ENCODE peak calls at places on chromosome 10, in six cellular contexts. One of them, this sample, is unnamed.

GRCh38 chr10:44030132-44030531 is 354.8 kb downstream of the CXCL12 start:
- DNase-seq in psoas muscle: no peak
- DNase-seq in AG10803: no peak
- DNase-seq in dorsolateral prefrontal cortex: no peak
- DNase-seq in fibroblast of lung: no peak
- DNase-seq in GM20000: peak; percentile 34
- DNase-seq in this sample: peak; percentile 60

GRCh38 chr10:44164256-44164956 is 220.5 kb downstream of the CXCL12 start:
- DNase-seq in GM20000: no peak
- DNase-seq in dorsolateral prefrontal cortex: no peak
- DNase-seq in fibroblast of lung: no peak
- DNase-seq in psoas muscle: no peak
- DNase-seq in AG10803: no peak
- DNase-seq in this sample: no peak

GRCh38 chr10:93437000-93437945 is 44.9 kb downstream of the MYOF start:
- DNase-seq in psoas muscle: peak; percentile 69
- DNase-seq in GM20000: no peak
- DNase-seq in dorsolateral prefrontal cortex: peak; percentile 58
- DNase-seq in fibroblast of lung: peak; percentile 100
- DNase-seq in AG10803: peak; percentile 99
- DNase-seq in this sample: no peak

GRCh38 chr10:68106656-68107055 is 2.6 kb upstream of the MYPN start:
- DNase-seq in GM20000: no peak
- DNase-seq in AG10803: peak; percentile 95
- DNase-seq in dorsolateral prefrontal cortex: no peak
- DNase-seq in psoas muscle: no peak
- DNase-seq in fibroblast of lung: peak; percentile 98
- DNase-seq in this sample: no peak

GRCh38 chr10:67173787-67174186 is 248.0 kb downstream of the LRRTM3 start:
- DNase-seq in psoas muscle: no peak
- DNase-seq in fibroblast of lung: no peak
- DNase-seq in dorsolateral prefrontal cortex: no peak
- DNase-seq in GM20000: no peak
- DNase-seq in AG10803: no peak
- DNase-seq in this sample: no peak

GRCh38 chr10:30705625-30706149 is 76.1 kb upstream of the LYZL2 start:
- DNase-seq in GM20000: no peak
- DNase-seq in psoas muscle: no peak
- DNase-seq in dorsolateral prefrontal cortex: no peak
- DNase-seq in fibroblast of lung: no peak
- DNase-seq in AG10803: no peak
- DNase-seq in this sample: no peak

GRCh38 chr10:43407576-43408330 is 1.2 kb downstream of the HNRNPF start:
- DNase-seq in GM20000: peak; percentile 94
- DNase-seq in psoas muscle: peak; percentile 90
- DNase-seq in dorsolateral prefrontal cortex: peak; percentile 90
- DNase-seq in fibroblast of lung: peak; percentile 90
- DNase-seq in AG10803: peak; percentile 91
- DNase-seq in this sample: peak; percentile 93

GRCh38 chr10:19728376-19728775 is 87.9 kb upstream of the PLXDC2 start:
- DNase-seq in dorsolateral prefrontal cortex: no peak
- DNase-seq in GM20000: no peak
- DNase-seq in psoas muscle: no peak
- DNase-seq in AG10803: no peak
- DNase-seq in fibroblast of lung: peak; percentile 10
- DNase-seq in this sample: no peak

GRCh38 chr10:111323567-111323966 is 246.7 kb downstream of the ADRA2A start:
- DNase-seq in AG10803: peak; percentile 34
- DNase-seq in GM20000: no peak
- DNase-seq in dorsolateral prefrontal cortex: no peak
- DNase-seq in fibroblast of lung: no peak
- DNase-seq in psoas muscle: no peak
- DNase-seq in this sample: no peak

GRCh38 chr10:27448926-27449325 is 55.2 kb upstream of the RAB18 start:
- DNase-seq in fibroblast of lung: peak; percentile 75
- DNase-seq in GM20000: no peak
- DNase-seq in dorsolateral prefrontal cortex: no peak
- DNase-seq in AG10803: peak; percentile 42
- DNase-seq in psoas muscle: no peak
- DNase-seq in this sample: no peak

GRCh38 chr10:29245476-29245875 is 43.4 kb upstream of the LYZL1 start:
- DNase-seq in fibroblast of lung: no peak
- DNase-seq in GM20000: no peak
- DNase-seq in dorsolateral prefrontal cortex: peak; percentile 55
- DNase-seq in psoas muscle: no peak
- DNase-seq in AG10803: no peak
- DNase-seq in this sample: no peak

GRCh38 chr10:55146032-55146431 is 345.0 kb upstream of the PCDH15 start:
- DNase-seq in AG10803: no peak
- DNase-seq in psoas muscle: no peak
- DNase-seq in fibroblast of lung: peak; percentile 82
- DNase-seq in GM20000: no peak
- DNase-seq in dorsolateral prefrontal cortex: no peak
- DNase-seq in this sample: no peak

GRCh38 chr10:29239569-29240472 is 49.0 kb upstream of the LYZL1 start:
- DNase-seq in GM20000: peak; percentile 34
- DNase-seq in dorsolateral prefrontal cortex: no peak
- DNase-seq in fibroblast of lung: no peak
- DNase-seq in AG10803: peak; percentile 3
- DNase-seq in psoas muscle: no peak
- DNase-seq in this sample: peak; percentile 45

GRCh38 chr10:94430705-94431104 is 28.4 kb downstream of the TBC1D12 start:
- DNase-seq in AG10803: peak; percentile 33
- DNase-seq in psoas muscle: no peak
- DNase-seq in GM20000: no peak
- DNase-seq in fibroblast of lung: no peak
- DNase-seq in dorsolateral prefrontal cortex: no peak
- DNase-seq in this sample: no peak

GRCh38 chr10:116125180-116125579 is 147.8 kb downstream of the GFRA1 start:
- DNase-seq in GM20000: no peak
- DNase-seq in AG10803: no peak
- DNase-seq in psoas muscle: no peak
- DNase-seq in fibroblast of lung: no peak
- DNase-seq in dorsolateral prefrontal cortex: no peak
- DNase-seq in this sample: no peak

GRCh38 chr10:47323636-47324299 is 1.5 kb downstream of the GDF2 start:
- DNase-seq in dorsolateral prefrontal cortex: peak; percentile 16
- DNase-seq in AG10803: no peak
- DNase-seq in fibroblast of lung: no peak
- DNase-seq in psoas muscle: no peak
- DNase-seq in GM20000: no peak
- DNase-seq in this sample: no peak

GRCh38 chr10:11913184-11913641 is 90.1 kb downstream of the PROSER2 start:
- DNase-seq in GM20000: no peak
- DNase-seq in AG10803: peak; percentile 11
- DNase-seq in psoas muscle: no peak
- DNase-seq in fibroblast of lung: peak; percentile 18
- DNase-seq in dorsolateral prefrontal cortex: no peak
- DNase-seq in this sample: no peak

GRCh38 chr10:37855691-37856090 is 1.7 kb downstream of the ZNF248 start:
- DNase-seq in psoas muscle: no peak
- DNase-seq in fibroblast of lung: no peak
- DNase-seq in AG10803: no peak
- DNase-seq in dorsolateral prefrontal cortex: no peak
- DNase-seq in GM20000: no peak
- DNase-seq in this sample: no peak

GRCh38 chr10:125756196-125756595 is 19.4 kb downstream of the MMP21 start:
- DNase-seq in GM20000: no peak
- DNase-seq in AG10803: no peak
- DNase-seq in fibroblast of lung: no peak
- DNase-seq in dorsolateral prefrontal cortex: no peak
- DNase-seq in psoas muscle: no peak
- DNase-seq in this sample: no peak

GRCh38 chr10:23422003-23422411 is 16.9 kb upstream of the OTUD1 start:
- DNase-seq in dorsolateral prefrontal cortex: no peak
- DNase-seq in psoas muscle: no peak
- DNase-seq in GM20000: no peak
- DNase-seq in fibroblast of lung: peak; percentile 43
- DNase-seq in AG10803: no peak
- DNase-seq in this sample: no peak

GRCh38 chr10:133440633-133441285 is 13.0 kb upstream of the SCART1 start:
- DNase-seq in AG10803: no peak
- DNase-seq in psoas muscle: no peak
- DNase-seq in dorsolateral prefrontal cortex: no peak
- DNase-seq in fibroblast of lung: no peak
- DNase-seq in GM20000: no peak
- DNase-seq in this sample: no peak

GRCh38 chr10:86522385-86522855 is 828 bp upstream of the WAPL start:
- DNase-seq in fibroblast of lung: no peak
- DNase-seq in AG10803: no peak
- DNase-seq in dorsolateral prefrontal cortex: no peak
- DNase-seq in GM20000: no peak
- DNase-seq in psoas muscle: no peak
- DNase-seq in this sample: no peak

GRCh38 chr10:86524225-86524982 is 2.8 kb upstream of the WAPL start:
- DNase-seq in dorsolateral prefrontal cortex: no peak
- DNase-seq in AG10803: no peak
- DNase-seq in GM20000: no peak
- DNase-seq in psoas muscle: no peak
- DNase-seq in fibroblast of lung: no peak
- DNase-seq in this sample: no peak

GRCh38 chr10:86521620-86522384 is at the start of gene WAPL:
- DNase-seq in psoas muscle: peak; percentile 97
- DNase-seq in AG10803: peak; percentile 91
- DNase-seq in fibroblast of lung: peak; percentile 90
- DNase-seq in dorsolateral prefrontal cortex: peak; percentile 96
- DNase-seq in GM20000: peak; percentile 99
- DNase-seq in this sample: peak; percentile 99

GRCh38 chr10:86520871-86521619 is 547 bp downstream of the WAPL start:
- DNase-seq in AG10803: peak; percentile 61
- DNase-seq in psoas muscle: peak; percentile 60
- DNase-seq in GM20000: peak; percentile 66
- DNase-seq in fibroblast of lung: peak; percentile 65
- DNase-seq in dorsolateral prefrontal cortex: peak; percentile 47
- DNase-seq in this sample: peak; percentile 67

GRCh38 chr10:86523348-86523747 is 1.8 kb upstream of the WAPL start:
- DNase-seq in AG10803: peak; percentile 20
- DNase-seq in fibroblast of lung: peak; percentile 17
- DNase-seq in dorsolateral prefrontal cortex: no peak
- DNase-seq in psoas muscle: no peak
- DNase-seq in GM20000: no peak
- DNase-seq in this sample: no peak
- TF ChIP-seq CTCF in AG10803: peak; percentile 35
- TF ChIP-seq CTCF in fibroblast of lung: peak; percentile 22
- TF ChIP-seq CTCF in dorsolateral prefrontal cortex: no peak
- TF ChIP-seq CTCF in psoas muscle: peak; percentile 43
- TF ChIP-seq CTCF in GM20000: no peak
- TF ChIP-seq CTCF in this sample: no peak

DNA sequence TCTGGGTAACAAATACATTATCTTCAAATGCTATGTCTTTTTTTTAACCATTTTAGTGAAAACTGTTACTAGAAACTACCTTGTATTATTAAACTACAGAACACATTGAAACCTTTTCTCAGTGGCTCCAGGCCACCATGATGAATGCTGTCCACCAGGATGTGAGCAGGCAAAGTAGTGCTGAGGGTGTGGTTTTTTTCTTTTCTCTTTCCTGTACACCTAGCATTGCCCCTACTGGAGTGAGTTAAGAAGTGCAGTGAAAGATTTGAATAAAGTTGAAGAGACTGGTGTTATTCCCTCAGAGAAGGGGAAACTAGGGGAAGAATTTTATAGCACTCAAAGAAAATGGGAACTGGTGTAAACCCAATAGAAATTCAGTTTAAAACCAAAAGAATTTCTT is 120.0 kb upstream of the SAMD8 start:
- DNase-seq in psoas muscle: no peak
- DNase-seq in dorsolateral prefrontal cortex: no peak
- DNase-seq in AG10803: no peak
- DNase-seq in GM20000: no peak
- DNase-seq in fibroblast of lung: no peak
- DNase-seq in this sample: no peak
- TF ChIP-seq CTCF in psoas muscle: no peak
- TF ChIP-seq CTCF in dorsolateral prefrontal cortex: no peak
- TF ChIP-seq CTCF in AG10803: peak; percentile 28
- TF ChIP-seq CTCF in GM20000: no peak
- TF ChIP-seq CTCF in fibroblast of lung: peak; percentile 33
- TF ChIP-seq CTCF in this sample: peak; percentile 32

GRCh38 chr10:78756604-78757442 is 311.9 kb upstream of the ZMIZ1 start:
- DNase-seq in psoas muscle: peak; percentile 81
- DNase-seq in dorsolateral prefrontal cortex: peak; percentile 91
- DNase-seq in GM20000: no peak
- DNase-seq in fibroblast of lung: peak; percentile 97
- DNase-seq in AG10803: peak; percentile 98
- DNase-seq in this sample: no peak
- TF ChIP-seq CTCF in psoas muscle: no peak
- TF ChIP-seq CTCF in dorsolateral prefrontal cortex: peak; percentile 23
- TF ChIP-seq CTCF in GM20000: no peak
- TF ChIP-seq CTCF in fibroblast of lung: no peak
- TF ChIP-seq CTCF in AG10803: no peak
- TF ChIP-seq CTCF in this sample: no peak

GRCh38 chr10:6048281-6049030 is 13.7 kb downstream of the IL2RA start:
- DNase-seq in dorsolateral prefrontal cortex: no peak
- DNase-seq in GM20000: no peak
- DNase-seq in AG10803: no peak
- DNase-seq in fibroblast of lung: no peak
- DNase-seq in psoas muscle: no peak
- DNase-seq in this sample: no peak

GRCh38 chr10:6047847-6048246 is 14.3 kb downstream of the IL2RA start:
- DNase-seq in psoas muscle: no peak
- DNase-seq in AG10803: no peak
- DNase-seq in GM20000: no peak
- DNase-seq in dorsolateral prefrontal cortex: no peak
- DNase-seq in fibroblast of lung: no peak
- DNase-seq in this sample: no peak

GRCh38 chr10:6045600-6046457 is 16.3 kb downstream of the IL2RA start:
- DNase-seq in psoas muscle: no peak
- DNase-seq in dorsolateral prefrontal cortex: no peak
- DNase-seq in AG10803: no peak
- DNase-seq in GM20000: no peak
- DNase-seq in fibroblast of lung: no peak
- DNase-seq in this sample: no peak

GRCh38 chr10:6047326-6047611 is 14.9 kb downstream of the IL2RA start:
- DNase-seq in psoas muscle: no peak
- DNase-seq in GM20000: no peak
- DNase-seq in dorsolateral prefrontal cortex: no peak
- DNase-seq in fibroblast of lung: no peak
- DNase-seq in AG10803: no peak
- DNase-seq in this sample: no peak

DNA sequence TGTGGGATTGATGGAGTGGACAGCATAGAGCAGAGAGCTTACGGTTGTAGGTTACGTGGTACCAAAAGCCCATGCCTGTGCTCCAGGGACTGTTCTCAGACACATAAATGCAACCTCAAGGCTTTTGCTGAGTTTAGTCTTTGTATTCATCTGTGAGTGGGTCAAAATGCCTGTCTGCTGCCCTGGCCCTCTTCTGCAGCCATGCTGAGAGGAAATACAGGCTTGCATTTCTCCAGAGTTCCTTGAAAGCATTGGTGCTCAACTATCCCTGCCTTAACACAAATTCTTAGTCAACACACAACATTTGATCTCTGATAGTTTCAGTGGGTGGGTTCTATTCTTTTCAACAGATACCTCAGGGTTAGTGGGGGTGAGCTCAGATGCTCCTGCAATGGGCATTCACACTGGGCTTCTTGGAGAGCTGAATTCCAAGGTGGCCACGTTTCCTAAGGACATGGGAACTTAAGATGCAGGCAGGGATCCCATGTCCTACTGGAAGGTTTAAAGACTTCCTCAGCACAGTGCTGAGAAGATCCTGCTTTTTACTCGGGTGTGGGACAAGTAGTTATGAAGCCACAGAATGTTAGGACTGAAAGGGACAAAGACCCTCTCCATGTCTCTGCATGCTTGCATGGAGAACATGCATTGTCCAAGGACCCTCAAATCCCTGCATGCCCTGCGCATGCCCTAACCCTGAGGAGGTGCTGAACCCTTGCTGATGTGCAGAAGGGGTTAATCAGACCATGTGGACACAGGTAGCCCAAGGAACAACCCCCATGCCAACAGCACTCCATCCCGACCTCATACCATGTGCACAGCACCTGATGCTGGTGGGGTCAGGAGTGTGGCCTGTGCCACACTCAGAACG is 15.5 kb downstream of the IL2RA start:
- DNase-seq in dorsolateral prefrontal cortex: no peak
- DNase-seq in fibroblast of lung: no peak
- DNase-seq in AG10803: no peak
- DNase-seq in psoas muscle: no peak
- DNase-seq in GM20000: no peak
- DNase-seq in this sample: no peak
- TF ChIP-seq CTCF in dorsolateral prefrontal cortex: no peak
- TF ChIP-seq CTCF in fibroblast of lung: no peak
- TF ChIP-seq CTCF in AG10803: no peak
- TF ChIP-seq CTCF in psoas muscle: no peak
- TF ChIP-seq CTCF in GM20000: no peak
- TF ChIP-seq CTCF in this sample: no peak

This sample was measured in GM13977.